ENCODE peak calls at places on chromosome 22, in nine cellular contexts. One of them, this sample, is unnamed.

GRCh38 chr22:31646186-31647019 is 15.6 kb downstream of the PISD start:
- DNase-seq in small intestine: peak; percentile 50
- DNase-seq in lower lobe of right lung: no peak
- DNase-seq in heart left ventricle: no peak
- DNase-seq in mammary epithelial cell: peak; percentile 99
- DNase-seq in neuronal stem cell: no peak
- DNase-seq in lung: no peak
- DNase-seq in BE2C: no peak
- DNase-seq in right cardiac atrium: no peak
- DNase-seq in this sample: no peak

GRCh38 chr22:31738566-31738965 is 11.4 kb downstream of the PRR14L start:
- DNase-seq in small intestine: no peak
- DNase-seq in lower lobe of right lung: no peak
- DNase-seq in heart left ventricle: no peak
- DNase-seq in mammary epithelial cell: no peak
- DNase-seq in neuronal stem cell: no peak
- DNase-seq in lung: no peak
- DNase-seq in BE2C: no peak
- DNase-seq in right cardiac atrium: no peak
- DNase-seq in this sample: peak; percentile 11

GRCh38 chr22:38074181-38075104 is 9.5 kb downstream of the SLC16A8 start:
- DNase-seq in small intestine: no peak
- DNase-seq in lower lobe of right lung: no peak
- DNase-seq in heart left ventricle: no peak
- DNase-seq in mammary epithelial cell: peak; percentile 20
- DNase-seq in neuronal stem cell: no peak
- DNase-seq in lung: no peak
- DNase-seq in BE2C: no peak
- DNase-seq in right cardiac atrium: peak; percentile 67
- DNase-seq in this sample: no peak

GRCh38 chr22:27752771-27753170 is 48.8 kb downstream of the MN1 start:
- DNase-seq in small intestine: no peak
- DNase-seq in lower lobe of right lung: peak; percentile 34
- DNase-seq in heart left ventricle: peak; percentile 80
- DNase-seq in mammary epithelial cell: peak; percentile 93
- DNase-seq in neuronal stem cell: no peak
- DNase-seq in lung: no peak
- DNase-seq in BE2C: no peak
- DNase-seq in right cardiac atrium: peak; percentile 89
- DNase-seq in this sample: no peak

GRCh38 chr22:30947163-30947820 is 21.3 kb downstream of the MORC2 start:
- DNase-seq in small intestine: no peak
- DNase-seq in lower lobe of right lung: no peak
- DNase-seq in heart left ventricle: no peak
- DNase-seq in mammary epithelial cell: peak; percentile 93
- DNase-seq in neuronal stem cell: peak; percentile 62
- DNase-seq in lung: no peak
- DNase-seq in BE2C: no peak
- DNase-seq in right cardiac atrium: peak; percentile 80
- DNase-seq in this sample: peak; percentile 95

GRCh38 chr22:26904483-26904882 is 247.1 kb downstream of the MIAT start:
- DNase-seq in small intestine: no peak
- DNase-seq in lower lobe of right lung: no peak
- DNase-seq in heart left ventricle: no peak
- DNase-seq in mammary epithelial cell: no peak
- DNase-seq in neuronal stem cell: no peak
- DNase-seq in lung: no peak
- DNase-seq in BE2C: no peak
- DNase-seq in right cardiac atrium: no peak
- DNase-seq in this sample: no peak

GRCh38 chr22:32334640-32335365 is 22.9 kb upstream of the RFPL3 start:
- DNase-seq in small intestine: no peak
- DNase-seq in lower lobe of right lung: no peak
- DNase-seq in heart left ventricle: no peak
- DNase-seq in mammary epithelial cell: no peak
- DNase-seq in neuronal stem cell: no peak
- DNase-seq in lung: no peak
- DNase-seq in BE2C: no peak
- DNase-seq in right cardiac atrium: no peak
- DNase-seq in this sample: no peak

GRCh38 chr22:34776827-34777226 is 289.1 kb upstream of the ISX start:
- DNase-seq in small intestine: no peak
- DNase-seq in lower lobe of right lung: no peak
- DNase-seq in heart left ventricle: no peak
- DNase-seq in mammary epithelial cell: peak; percentile 27
- DNase-seq in neuronal stem cell: no peak
- DNase-seq in lung: no peak
- DNase-seq in BE2C: no peak
- DNase-seq in right cardiac atrium: no peak
- DNase-seq in this sample: no peak

GRCh38 chr22:29531419-29531818 is 22.1 kb downstream of the THOC5 start:
- DNase-seq in small intestine: no peak
- DNase-seq in lower lobe of right lung: no peak
- DNase-seq in heart left ventricle: no peak
- DNase-seq in mammary epithelial cell: no peak
- DNase-seq in neuronal stem cell: no peak
- DNase-seq in lung: no peak
- DNase-seq in BE2C: no peak
- DNase-seq in right cardiac atrium: no peak
- DNase-seq in this sample: no peak

GRCh38 chr22:22748297-22748743 is 103.9 kb downstream of the GGTLC2 start:
- DNase-seq in small intestine: peak; percentile 63
- DNase-seq in lower lobe of right lung: no peak
- DNase-seq in heart left ventricle: no peak
- DNase-seq in mammary epithelial cell: peak; percentile 31
- DNase-seq in neuronal stem cell: peak; percentile 9
- DNase-seq in lung: peak; percentile 50
- DNase-seq in BE2C: peak; percentile 36
- DNase-seq in right cardiac atrium: no peak
- DNase-seq in this sample: peak; percentile 57

GRCh38 chr22:42335839-42336378 is 65.5 kb upstream of the TCF20 start:
- DNase-seq in small intestine: peak; percentile 14
- DNase-seq in lower lobe of right lung: no peak
- DNase-seq in heart left ventricle: no peak
- DNase-seq in mammary epithelial cell: no peak
- DNase-seq in neuronal stem cell: no peak
- DNase-seq in lung: no peak
- DNase-seq in BE2C: peak; percentile 60
- DNase-seq in right cardiac atrium: no peak
- DNase-seq in this sample: no peak

GRCh38 chr22:42334875-42335512 is 64.5 kb upstream of the TCF20 start:
- DNase-seq in small intestine: no peak
- DNase-seq in lower lobe of right lung: no peak
- DNase-seq in heart left ventricle: no peak
- DNase-seq in mammary epithelial cell: no peak
- DNase-seq in neuronal stem cell: no peak
- DNase-seq in lung: no peak
- DNase-seq in BE2C: no peak
- DNase-seq in right cardiac atrium: no peak
- DNase-seq in this sample: no peak

GRCh38 chr22:42332089-42332488 is 61.6 kb upstream of the TCF20 start:
- DNase-seq in small intestine: no peak
- DNase-seq in lower lobe of right lung: no peak
- DNase-seq in heart left ventricle: no peak
- DNase-seq in mammary epithelial cell: no peak
- DNase-seq in neuronal stem cell: no peak
- DNase-seq in lung: no peak
- DNase-seq in BE2C: no peak
- DNase-seq in right cardiac atrium: no peak
- DNase-seq in this sample: no peak

GRCh38 chr22:42330953-42331525 is 60.6 kb upstream of the TCF20 start:
- DNase-seq in small intestine: peak; percentile 29
- DNase-seq in lower lobe of right lung: no peak
- DNase-seq in heart left ventricle: no peak
- DNase-seq in mammary epithelial cell: no peak
- DNase-seq in neuronal stem cell: no peak
- DNase-seq in lung: no peak
- DNase-seq in BE2C: peak; percentile 83
- DNase-seq in right cardiac atrium: no peak
- DNase-seq in this sample: peak; percentile 90

GRCh38 chr22:42333544-42333943 is 63.1 kb upstream of the TCF20 start:
- DNase-seq in small intestine: no peak
- DNase-seq in lower lobe of right lung: no peak
- DNase-seq in heart left ventricle: no peak
- DNase-seq in mammary epithelial cell: no peak
- DNase-seq in neuronal stem cell: no peak
- DNase-seq in lung: no peak
- DNase-seq in BE2C: no peak
- DNase-seq in right cardiac atrium: no peak
- DNase-seq in this sample: no peak
- H3K4me1 ChIP-seq in small intestine: no peaks in the 10 kb centered on the region
- H3K4me1 ChIP-seq in lower lobe of right lung: no peaks in the 10 kb centered on the region
- H3K4me1 ChIP-seq in heart left ventricle: no peaks in the 10 kb centered on the region
- H3K4me1 ChIP-seq in mammary epithelial cell: peaks cover 3% of the 10 kb centered on the region
- H3K4me1 ChIP-seq in neuronal stem cell: peaks cover 6% of the 10 kb centered on the region
- H3K4me1 ChIP-seq in lung: no peaks in the 10 kb centered on the region
- H3K4me1 ChIP-seq in BE2C: peaks cover 34% of the 10 kb centered on the region
- H3K4me1 ChIP-seq in right cardiac atrium: no peaks in the 10 kb centered on the region
- H3K4me1 ChIP-seq in this sample: peaks cover 14% of the 10 kb centered on the region

GRCh38 chr22:39457047-39457545 is 284 bp downstream of the MGAT3 start:
- DNase-seq in small intestine: no peak
- DNase-seq in lower lobe of right lung: no peak
- DNase-seq in heart left ventricle: no peak
- DNase-seq in mammary epithelial cell: no peak
- DNase-seq in neuronal stem cell: no peak
- DNase-seq in lung: no peak
- DNase-seq in BE2C: no peak
- DNase-seq in right cardiac atrium: no peak
- DNase-seq in this sample: no peak

GRCh38 chr22:39459681-39460080 is 2.9 kb downstream of the MGAT3 start:
- DNase-seq in small intestine: no peak
- DNase-seq in lower lobe of right lung: no peak
- DNase-seq in heart left ventricle: no peak
- DNase-seq in mammary epithelial cell: no peak
- DNase-seq in neuronal stem cell: no peak
- DNase-seq in lung: no peak
- DNase-seq in BE2C: no peak
- DNase-seq in right cardiac atrium: no peak
- DNase-seq in this sample: no peak

GRCh38 chr22:39456262-39457046 is at the start of gene MGAT3:
- DNase-seq in small intestine: no peak
- DNase-seq in lower lobe of right lung: no peak
- DNase-seq in heart left ventricle: no peak
- DNase-seq in mammary epithelial cell: no peak
- DNase-seq in neuronal stem cell: no peak
- DNase-seq in lung: no peak
- DNase-seq in BE2C: no peak
- DNase-seq in right cardiac atrium: no peak
- DNase-seq in this sample: no peak

GRCh38 chr22:39458443-39459083 is 1.8 kb downstream of the MGAT3 start:
- DNase-seq in small intestine: no peak
- DNase-seq in lower lobe of right lung: no peak
- DNase-seq in heart left ventricle: no peak
- DNase-seq in mammary epithelial cell: no peak
- DNase-seq in neuronal stem cell: no peak
- DNase-seq in lung: no peak
- DNase-seq in BE2C: no peak
- DNase-seq in right cardiac atrium: no peak
- DNase-seq in this sample: no peak

DNA sequence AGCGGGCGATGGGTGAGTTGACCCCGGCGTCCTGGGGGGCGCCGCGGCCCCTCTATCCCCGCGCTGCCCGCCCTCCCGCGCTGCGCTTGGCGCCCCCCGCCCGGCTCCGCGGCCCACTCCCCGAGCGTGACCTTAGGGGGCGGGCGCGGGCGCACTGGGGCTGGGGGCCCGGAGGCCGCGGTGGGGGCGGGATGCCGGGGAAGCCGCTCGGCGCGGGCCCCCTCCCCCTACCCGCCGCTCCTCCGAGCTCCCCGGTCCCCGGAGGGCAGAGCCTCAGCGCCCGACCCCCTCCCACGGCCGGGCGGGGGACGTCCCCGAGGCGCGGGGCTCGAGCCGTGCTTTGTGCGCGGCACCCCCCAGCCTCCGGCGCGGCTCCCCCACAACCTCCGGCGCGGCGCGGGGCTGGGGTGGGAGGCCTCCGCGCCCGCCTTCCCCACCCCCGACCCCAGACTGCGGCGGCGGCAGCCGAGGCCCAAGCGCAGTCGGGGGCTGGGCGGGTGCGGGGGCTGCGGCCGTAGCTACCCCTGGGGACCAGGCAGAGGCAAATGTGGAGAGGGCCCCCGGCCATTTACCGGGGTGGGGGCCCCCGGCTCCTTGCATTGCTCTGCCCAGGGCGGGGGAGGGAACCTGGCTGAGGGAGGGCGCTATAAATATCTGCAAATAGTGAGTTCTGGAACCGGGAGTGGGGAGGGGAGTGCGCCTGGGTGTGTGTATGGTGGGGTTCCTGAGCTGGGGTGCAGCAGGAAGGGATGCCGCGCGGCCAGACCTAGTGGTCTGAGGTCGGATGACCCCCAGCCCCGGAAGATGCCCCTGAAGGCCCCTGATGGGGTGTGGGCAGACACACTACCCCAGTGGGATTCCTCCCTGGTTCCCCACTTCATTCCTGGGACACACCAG is 982 bp downstream of the MGAT3 start:
- DNase-seq in small intestine: no peak
- DNase-seq in lower lobe of right lung: no peak
- DNase-seq in heart left ventricle: no peak
- DNase-seq in mammary epithelial cell: no peak
- DNase-seq in neuronal stem cell: no peak
- DNase-seq in lung: no peak
- DNase-seq in BE2C: no peak
- DNase-seq in right cardiac atrium: no peak
- DNase-seq in this sample: no peak
- H3K27me3 ChIP-seq in small intestine: no peaks in the 10 kb centered on the region
- H3K27me3 ChIP-seq in lower lobe of right lung: peaks cover 28% of the 10 kb centered on the region
- H3K27me3 ChIP-seq in heart left ventricle: no peaks in the 10 kb centered on the region
- H3K27me3 ChIP-seq in mammary epithelial cell: peaks cover 20% of the 10 kb centered on the region
- H3K27me3 ChIP-seq in neuronal stem cell: no peaks in the 10 kb centered on the region
- H3K27me3 ChIP-seq in lung: no peaks in the 10 kb centered on the region
- H3K27me3 ChIP-seq in BE2C: peaks cover 14% of the 10 kb centered on the region
- H3K27me3 ChIP-seq in right cardiac atrium: no peaks in the 10 kb centered on the region
- H3K27me3 ChIP-seq in this sample: no peaks in the 10 kb centered on the region

GRCh38 chr22:37025500-37026070 is 6.0 kb downstream of the MPST start:
- DNase-seq in small intestine: peak; percentile 26
- DNase-seq in lower lobe of right lung: no peak
- DNase-seq in heart left ventricle: no peak
- DNase-seq in mammary epithelial cell: no peak
- DNase-seq in neuronal stem cell: no peak
- DNase-seq in lung: no peak
- DNase-seq in BE2C: no peak
- DNase-seq in right cardiac atrium: no peak
- DNase-seq in this sample: no peak
- H3K4me1 ChIP-seq in small intestine: no peaks in the 10 kb centered on the region
- H3K4me1 ChIP-seq in lower lobe of right lung: peaks cover 41% of the 10 kb centered on the region
- H3K4me1 ChIP-seq in heart left ventricle: peaks cover 45% of the 10 kb centered on the region
- H3K4me1 ChIP-seq in mammary epithelial cell: no peaks in the 10 kb centered on the region
- H3K4me1 ChIP-seq in neuronal stem cell: no peaks in the 10 kb centered on the region
- H3K4me1 ChIP-seq in lung: no peaks in the 10 kb centered on the region
- H3K4me1 ChIP-seq in BE2C: no peaks in the 10 kb centered on the region
- H3K4me1 ChIP-seq in right cardiac atrium: peaks cover 4% of the 10 kb centered on the region
- H3K4me1 ChIP-seq in this sample: peaks cover 4% of the 10 kb centered on the region

DNA sequence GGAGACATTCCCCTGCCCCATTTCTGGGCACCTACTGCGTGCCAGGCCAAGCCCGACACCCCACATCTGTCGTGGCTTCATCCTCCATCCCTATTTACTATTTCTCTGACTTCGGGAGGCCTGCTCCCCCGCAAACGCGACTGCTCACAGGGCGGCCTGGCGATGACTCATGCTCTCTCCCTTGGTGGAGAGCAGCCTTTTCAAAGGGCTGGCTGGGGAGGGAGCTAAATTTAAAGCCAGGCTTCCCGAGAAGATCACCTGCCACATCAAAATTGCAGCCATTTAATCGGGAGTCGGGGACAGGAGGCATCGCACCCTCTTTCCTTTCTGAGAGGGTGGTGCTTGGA is 24.9 kb upstream of the SHISAL1 start:
- DNase-seq in small intestine: no peak
- DNase-seq in lower lobe of right lung: no peak
- DNase-seq in heart left ventricle: peak; percentile 51
- DNase-seq in mammary epithelial cell: peak; percentile 52
- DNase-seq in neuronal stem cell: no peak
- DNase-seq in lung: no peak
- DNase-seq in BE2C: peak; percentile 73
- DNase-seq in right cardiac atrium: no peak
- DNase-seq in this sample: peak; percentile 58
- H3K27me3 ChIP-seq in small intestine: peaks cover under 1% of the 10 kb centered on the region
- H3K27me3 ChIP-seq in lower lobe of right lung: peaks cover 13% of the 10 kb centered on the region
- H3K27me3 ChIP-seq in heart left ventricle: no peaks in the 10 kb centered on the region
- H3K27me3 ChIP-seq in mammary epithelial cell: no peaks in the 10 kb centered on the region
- H3K27me3 ChIP-seq in neuronal stem cell: peaks cover 72% of the 10 kb centered on the region
- H3K27me3 ChIP-seq in lung: no peaks in the 10 kb centered on the region
- H3K27me3 ChIP-seq in BE2C: peaks cover 13% of the 10 kb centered on the region
- H3K27me3 ChIP-seq in right cardiac atrium: no peaks in the 10 kb centered on the region
- H3K27me3 ChIP-seq in this sample: peaks cover 2% of the 10 kb centered on the region

This sample was measured in A673.